ENCODE peak calls at places on chromosome 20, in eight cellular contexts. D, F, Q, V, O, H, U and J are unnamed samples.

GRCh38 chr20:33559994-33560393 is 70.1 kb downstream of the CBFA2T2 start:
- DNase-seq in V (no peak), U (no peak), O (no peak), D (no peak), F (no peak), Q (no peak), H (no peak), J (no peak)

GRCh38 chr20:63318391-63319163 is 25.6 kb downstream of the COL20A1 start:
- DNase-seq in Q (no peak), H (no peak), D (no peak), V (no peak), F (no peak), O (peak), U (no peak), J (no peak)

GRCh38 chr20:25309395-25310267 is 61.7 kb downstream of the PYGB start:
- DNase-seq in U (peak), O (peak), H (no peak), D (peak), Q (no peak), F (no peak), V (peak), J (no peak)

GRCh38 chr20:59184880-59185447 is 21.3 kb downstream of the ZNF831 start:
- DNase-seq in Q (no peak), D (no peak), F (no peak), O (peak), H (no peak), V (no peak), U (no peak), J (no peak)

GRCh38 chr20:22740829-22741228 is 156.5 kb upstream of the FOXA2 start:
- DNase-seq in U (no peak), O (no peak), V (no peak), Q (no peak), D (no peak), H (no peak), F (no peak), J (no peak)

GRCh38 chr20:51930775-51931174 is 128.5 kb upstream of the SALL4 start:
- DNase-seq in V (no peak), H (no peak), F (no peak), O (no peak), U (no peak), D (no peak), Q (no peak), J (no peak)

GRCh38 chr20:8043687-8044278 is 24.2 kb upstream of the TMX4 start:
- DNase-seq in F (peak), O (no peak), D (peak), V (peak), Q (peak), U (no peak), H (no peak), J (no peak)

GRCh38 chr20:23228912-23229311 is 121.7 kb upstream of the NXT1 start:
- DNase-seq in Q (no peak), D (no peak), U (no peak), V (no peak), O (no peak), F (no peak), H (no peak), J (no peak)

GRCh38 chr20:4470375-4470774 is 251.3 kb upstream of the PRND start:
- DNase-seq in H (no peak), V (no peak), O (no peak), U (no peak), F (no peak), Q (no peak), D (no peak), J (no peak)

GRCh38 chr20:58416832-58417231 is 27.8 kb downstream of the VAPB start:
- DNase-seq in Q (no peak), U (no peak), O (no peak), D (no peak), F (no peak), V (no peak), H (no peak), J (no peak)

GRCh38 chr20:45343445-45343866 is 4.8 kb downstream of the SDC4 start:
- DNase-seq in H (no peak), O (peak), F (no peak), U (peak), D (peak), V (no peak), Q (no peak), J (no peak)

GRCh38 chr20:42603655-42604054 is 586.1 kb downstream of the PTPRT start:
- DNase-seq in U (no peak), O (no peak), F (no peak), D (no peak), H (no peak), Q (no peak), V (no peak), J (no peak)

GRCh38 chr20:22904905-22905304 is 130.2 kb upstream of the SSTR4 start:
- DNase-seq in D (no peak), H (no peak), U (no peak), V (no peak), F (no peak), Q (no peak), O (no peak), J (no peak)

GRCh38 chr20:35665949-35666288 is 1.2 kb upstream of the CPNE1 start:
- DNase-seq in D (no peak), U (no peak), V (peak), H (no peak), O (no peak), Q (no peak), F (no peak), J (peak)

GRCh38 chr20:34260208-34260942 is 19.2 kb downstream of the ASIP start:
- DNase-seq in O (no peak), F (no peak), V (no peak), Q (no peak), D (no peak), U (no peak), H (no peak), J (no peak)

GRCh38 chr20:62706344-62706743 is 2.3 kb upstream of the NTSR1 start:
- DNase-seq in Q (no peak), O (no peak), U (no peak), V (no peak), F (no peak), D (no peak), H (no peak), J (no peak)

GRCh38 chr20:50582591-50583234 is 72.5 kb downstream of the PTPN1 start:
- DNase-seq in U (no peak), D (no peak), Q (no peak), F (peak), V (no peak), H (no peak), O (peak), J (no peak)

GRCh38 chr20:46406986-46407670 is 713 bp upstream of the ELMO2 start:
- DNase-seq in F (peak), O (peak), Q (peak), U (peak), V (peak), D (peak), H (peak), J (peak)

GRCh38 chr20:46206025-46206424 is 87.9 kb downstream of the CD40 start:
- DNase-seq in F (no peak), Q (peak), U (peak), H (no peak), V (peak), O (peak), D (peak), J (no peak)

GRCh38 chr20:19932170-19932667 is 84.9 kb upstream of the NAA20 start:
- DNase-seq in Q (no peak), H (no peak), F (no peak), V (no peak), O (no peak), U (no peak), D (no peak), J (no peak)

GRCh38 chr20:4811661-4812181 is 90.0 kb downstream of the PRND start:
- DNase-seq in O (peak), H (no peak), U (peak), F (peak), D (no peak), Q (no peak), V (peak), J (no peak)

GRCh38 chr20:44745560-44746366 is at the start of gene KCNK15:
- DNase-seq in F (no peak), D (peak), V (no peak), H (peak), Q (peak), U (peak), O (peak), J (no peak)

GRCh38 chr20:61896058-61896961 is 169.4 kb downstream of the TAF4 start:
- DNase-seq in U (peak), Q (peak), F (peak), D (peak), O (no peak), V (peak), H (peak), J (no peak)

GRCh38 chr20:55067158-55067825 is 591.9 kb downstream of the DOK5 start:
- DNase-seq in D (no peak), F (no peak), H (no peak), V (no peak), U (no peak), Q (no peak), O (no peak), J (no peak)

GRCh38 chr20:43751167-43752050 is 24.6 kb upstream of the GTSF1L start:
- DNase-seq in D (no peak), O (no peak), U (no peak), F (peak), Q (peak), V (no peak), H (no peak), J (no peak)

GRCh38 chr20:15379897-15380296 is 1042.5 kb upstream of the FLRT3 start:
- DNase-seq in O (no peak), D (no peak), H (no peak), U (no peak), V (no peak), F (no peak), Q (no peak), J (no peak)

GRCh38 chr20:15375836-15376235 is 1038.4 kb upstream of the FLRT3 start:
- DNase-seq in U (no peak), H (no peak), Q (no peak), O (no peak), F (no peak), D (no peak), V (no peak), J (no peak)

GRCh38 chr20:15380770-15381169 is 1043.4 kb upstream of the FLRT3 start:
- DNase-seq in Q (no peak), V (no peak), H (no peak), O (no peak), D (no peak), U (no peak), F (no peak), J (no peak)

GRCh38 chr20:15378151-15378550 is 1040.7 kb upstream of the FLRT3 start:
- DNase-seq in O (no peak), F (no peak), U (no peak), D (no peak), H (no peak), V (no peak), Q (no peak), J (no peak)
- TF ChIP-seq CTCF in O (no peak), F (peak), U (no peak), D (no peak), H (no peak), V (no peak), Q (no peak), J (no peak)

GRCh38 chr20:16241911-16242310 is 331.3 kb downstream of the KIF16B start:
- DNase-seq in V (no peak), U (no peak), Q (no peak), O (no peak), F (peak), H (no peak), D (no peak), J (peak)
- TF ChIP-seq CTCF in V (no peak), U (no peak), Q (peak), O (no peak), F (peak), H (no peak), D (no peak), J (no peak)

DNA sequence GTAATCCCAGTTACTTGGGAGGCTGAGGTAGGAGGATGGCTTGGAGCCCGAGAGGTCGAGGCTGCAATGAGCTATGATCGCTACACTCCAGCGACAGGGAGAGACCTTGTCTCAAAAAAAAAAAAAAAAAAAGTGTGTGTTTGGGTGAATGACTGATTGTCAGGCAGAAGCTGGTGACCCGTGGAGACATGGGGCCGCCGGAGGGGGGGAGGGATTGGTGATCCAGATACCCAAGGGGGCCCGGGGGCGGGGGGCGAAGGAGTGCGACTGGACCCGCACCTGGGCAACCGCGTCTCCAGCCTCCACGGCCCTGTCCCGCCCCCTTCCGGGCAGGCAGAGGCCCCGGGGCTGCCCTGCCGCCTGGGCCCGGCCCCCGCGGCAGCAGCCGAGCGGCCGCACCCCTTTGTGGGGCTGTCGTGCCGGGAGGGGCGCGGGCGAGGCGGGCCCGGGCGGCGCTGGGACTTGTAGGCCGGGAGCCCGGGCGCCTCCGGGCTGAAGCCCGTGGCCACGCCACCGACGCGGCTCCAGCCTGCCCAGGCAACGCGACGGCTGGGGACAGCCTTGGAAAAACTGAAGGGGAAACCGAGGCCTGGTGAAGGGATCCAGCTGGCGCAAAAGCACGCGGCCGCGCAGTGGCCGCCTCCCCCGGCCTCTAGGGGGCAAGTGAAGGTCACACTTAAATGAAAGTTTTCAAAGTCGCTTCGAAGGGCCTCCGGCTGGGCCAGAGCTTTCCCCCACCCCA is 2.1 kb upstream of the RBM38 start:
- DNase-seq in U (peak), H (peak), D (peak), O (peak), Q (peak), F (peak), V (peak), J (no peak)
- TF ChIP-seq CTCF in U (no peak), H (no peak), D (peak), O (peak), Q (peak), F (peak), V (no peak), J (no peak)

DNA sequence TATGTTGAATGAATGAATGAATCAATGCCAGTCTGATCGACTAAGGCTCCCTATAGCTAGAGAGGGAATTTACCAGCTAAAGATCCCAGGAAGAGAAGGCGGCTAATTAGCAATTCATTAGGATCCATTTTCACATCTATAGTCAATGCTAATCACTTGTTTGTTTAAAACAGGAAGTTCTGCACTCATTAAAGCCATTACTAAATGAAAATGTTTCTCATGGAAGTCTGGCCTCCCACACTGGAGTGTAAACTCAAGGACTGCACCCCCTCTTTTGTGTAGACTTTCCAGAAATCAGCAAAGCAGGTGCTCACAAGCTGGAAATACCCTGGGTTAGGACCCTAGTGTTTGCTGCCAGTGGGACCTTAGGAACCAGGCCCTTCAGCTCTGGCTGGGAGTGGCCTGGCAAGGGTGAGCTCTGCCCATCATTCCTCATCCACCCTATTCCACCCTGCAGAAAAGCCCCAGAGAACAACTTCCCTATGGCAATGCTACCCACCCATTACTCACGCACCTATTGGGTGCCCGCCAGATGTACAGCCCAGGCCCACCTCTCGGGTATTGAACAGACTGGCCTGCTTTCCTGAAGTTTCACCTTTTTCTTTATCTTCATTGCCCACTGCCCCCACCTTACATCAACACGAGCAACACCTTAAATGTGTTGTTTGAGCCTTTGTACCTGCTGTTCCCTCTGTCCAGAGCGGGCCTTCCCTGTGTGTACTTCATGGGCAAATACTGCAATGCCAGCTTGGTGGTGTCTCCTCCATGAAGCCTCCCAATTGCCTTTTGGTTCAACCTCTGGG is 60.8 kb downstream of the TTI1 start:
- DNase-seq in O (peak), D (no peak), H (no peak), V (peak), F (no peak), U (no peak), Q (no peak), J (no peak)
- TF ChIP-seq CTCF in O (no peak), D (no peak), H (no peak), V (no peak), F (no peak), U (no peak), Q (no peak), J (no peak)

GRCh38 chr20:9617940-9618339 is 103.5 kb downstream of the LAMP5 start:
- DNase-seq in V (peak), O (no peak), Q (no peak), F (no peak), U (peak), H (no peak), D (peak), J (no peak)
- TF ChIP-seq CTCF in V (peak), O (peak), Q (peak), F (peak), U (peak), H (no peak), D (peak), J (peak)

GRCh38 chr20:3407426-3408250 is at the start of gene DNAAF9:
- DNase-seq in Q (peak), U (peak), F (peak), V (peak), H (peak), O (peak), D (peak), J (peak)
- TF ChIP-seq CTCF in Q (no peak), U (no peak), F (no peak), V (peak), H (peak), O (no peak), D (no peak), J (peak)

DNA sequence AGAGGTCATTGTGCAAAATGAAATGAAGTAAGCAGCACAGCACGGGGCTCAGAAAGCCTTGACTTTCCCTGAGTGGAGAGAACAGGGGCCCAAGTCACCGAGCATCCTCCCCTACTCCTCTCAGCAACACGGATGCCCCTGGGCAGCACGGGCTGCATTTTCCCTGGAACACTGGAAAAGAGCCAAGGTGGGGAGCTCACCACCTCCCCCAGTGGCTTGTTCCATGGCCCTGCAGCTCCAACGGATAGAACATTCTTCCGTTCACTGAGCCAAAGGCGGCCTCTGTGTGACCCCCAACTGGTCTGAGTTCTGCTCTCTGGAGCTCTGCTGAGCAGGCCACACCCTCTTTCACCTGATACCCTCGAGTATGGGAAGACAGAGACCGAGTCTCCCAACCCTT is 20.8 kb upstream of the EMILIN3 start:
- DNase-seq in O (no peak), H (no peak), V (no peak), D (no peak), Q (no peak), F (no peak), U (no peak), J (no peak)
- TF ChIP-seq CTCF in O (no peak), H (no peak), V (no peak), D (no peak), Q (no peak), F (no peak), U (no peak), J (peak)

DNA sequence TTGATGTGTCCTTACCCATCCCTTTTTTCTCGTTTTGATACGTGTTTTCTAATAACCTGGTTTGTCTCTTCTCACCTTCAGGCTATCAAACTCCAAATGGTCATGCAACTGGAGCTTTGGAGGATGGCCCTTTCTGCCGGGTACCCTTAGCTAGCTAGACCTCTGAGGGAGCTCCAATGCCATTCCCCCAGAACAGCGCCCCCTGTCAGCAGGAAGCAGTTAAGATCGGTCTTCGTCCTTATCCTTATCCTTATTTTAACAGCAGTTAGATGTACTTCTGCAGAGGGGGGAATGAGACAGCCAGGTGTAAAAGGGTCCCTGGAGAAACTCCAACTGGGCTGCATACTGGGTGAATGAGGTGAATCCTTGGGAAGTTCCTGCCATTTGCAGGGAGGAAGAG is 37.2 kb downstream of the SEL1L2 start:
- DNase-seq in H (no peak), F (no peak), V (no peak), D (no peak), U (no peak), O (no peak), Q (no peak), J (no peak)
- TF ChIP-seq CTCF in H (no peak), F (peak), V (no peak), D (no peak), U (no peak), O (no peak), Q (no peak), J (no peak)